ENCODE peak calls at places on chromosomes 1 and 21, in four cellular contexts. One of them, this sample, is unnamed. For H3K36me3 and H3K4me1, the result is how much of the 10 kb centered on the place peaks cover.

GRCh38 chr1:65429806-65430205 is 9.3 kb downstream of the LEPR start:
- DNase-seq in heart right ventricle: no peak
- DNase-seq in K562: no peak
- DNase-seq in suprapubic skin: no peak
- DNase-seq in this sample: no peak

GRCh38 chr1:71644997-71645396 is 564.2 kb upstream of the ZRANB2 start:
- DNase-seq in heart right ventricle: no peak
- DNase-seq in K562: no peak
- DNase-seq in suprapubic skin: no peak
- DNase-seq in this sample: no peak

GRCh38 chr1:209266590-209267172 is 316.8 kb upstream of the CAMK1G start:
- DNase-seq in K562: no peak
- DNase-seq in suprapubic skin: no peak
- DNase-seq in heart right ventricle: no peak
- DNase-seq in this sample: no peak

GRCh38 chr1:39540504-39541031 is 36.0 kb downstream of the PABPC4 start:
- DNase-seq in suprapubic skin: peak
- DNase-seq in K562: no peak
- DNase-seq in heart right ventricle: peak
- DNase-seq in this sample: peak

GRCh38 chr21:25518491-25518911 is 88.8 kb downstream of the MRPL39 start:
- DNase-seq in K562: no peak
- DNase-seq in suprapubic skin: no peak
- DNase-seq in heart right ventricle: no peak
- DNase-seq in this sample: no peak

GRCh38 chr1:174364996-174365760 is 82.6 kb upstream of the GPR52 start:
- DNase-seq in heart right ventricle: no peak
- DNase-seq in K562: no peak
- DNase-seq in suprapubic skin: no peak
- DNase-seq in this sample: no peak

GRCh38 chr1:102970496-102971078 is 137.7 kb downstream of the COL11A1 start:
- DNase-seq in heart right ventricle: no peak
- DNase-seq in suprapubic skin: no peak
- DNase-seq in K562: peak
- DNase-seq in this sample: no peak

GRCh38 chr1:64545118-64545916 is 75.4 kb downstream of the CACHD1 start:
- DNase-seq in K562: no peak
- DNase-seq in heart right ventricle: no peak
- DNase-seq in suprapubic skin: no peak
- DNase-seq in this sample: no peak

GRCh38 chr1:154607748-154608521 is at the start of gene ADAR:
- DNase-seq in K562: peak
- DNase-seq in suprapubic skin: peak
- DNase-seq in heart right ventricle: peak
- DNase-seq in this sample: peak

GRCh38 chr1:8055973-8056372 is 29.9 kb upstream of the ERRFI1 start:
- DNase-seq in K562: no peak
- DNase-seq in suprapubic skin: no peak
- DNase-seq in heart right ventricle: no peak
- DNase-seq in this sample: no peak

GRCh38 chr21:29056005-29056404 is 17.4 kb downstream of the CCT8 start:
- DNase-seq in heart right ventricle: no peak
- DNase-seq in suprapubic skin: no peak
- DNase-seq in K562: no peak
- DNase-seq in this sample: no peak

GRCh38 chr1:180489313-180489712 is 13.1 kb downstream of the ACBD6 start:
- DNase-seq in suprapubic skin: no peak
- DNase-seq in K562: no peak
- DNase-seq in heart right ventricle: no peak
- DNase-seq in this sample: no peak

GRCh38 chr1:46342084-46342656 is 1.6 kb downstream of the NSUN4 start:
- DNase-seq in heart right ventricle: no peak
- DNase-seq in K562: peak
- DNase-seq in suprapubic skin: no peak
- DNase-seq in this sample: no peak

GRCh38 chr1:46300673-46301405 is 2.6 kb downstream of the LRRC41 start:
- DNase-seq in heart right ventricle: no peak
- DNase-seq in K562: no peak
- DNase-seq in suprapubic skin: no peak
- DNase-seq in this sample: no peak

GRCh38 chr1:42422672-42423236 is 33.1 kb downstream of the ZMYND12 start:
- DNase-seq in K562: no peak
- DNase-seq in heart right ventricle: peak
- DNase-seq in suprapubic skin: no peak
- DNase-seq in this sample: no peak

GRCh38 chr1:10252508-10252907 is 42.1 kb downstream of the KIF1B start:
- DNase-seq in suprapubic skin: no peak
- DNase-seq in heart right ventricle: no peak
- DNase-seq in K562: no peak
- DNase-seq in this sample: no peak

GRCh38 chr1:227038401-227038800 is 98.3 kb downstream of the COQ8A start:
- DNase-seq in heart right ventricle: no peak
- DNase-seq in K562: no peak
- DNase-seq in suprapubic skin: no peak
- DNase-seq in this sample: no peak

GRCh38 chr1:172708452-172708851 is 49.5 kb downstream of the FASLG start:
- DNase-seq in suprapubic skin: no peak
- DNase-seq in K562: no peak
- DNase-seq in heart right ventricle: no peak
- DNase-seq in this sample: no peak

GRCh38 chr1:61139324-61140055 is 57.1 kb downstream of the NFIA start:
- DNase-seq in heart right ventricle: no peak
- DNase-seq in K562: no peak
- DNase-seq in suprapubic skin: no peak
- DNase-seq in this sample: no peak

GRCh38 chr1:54401799-54402198 is 4.4 kb downstream of the SSBP3 start:
- DNase-seq in heart right ventricle: no peak
- DNase-seq in suprapubic skin: no peak
- DNase-seq in K562: no peak
- DNase-seq in this sample: no peak

GRCh38 chr1:241722984-241723383 is 70.9 kb downstream of the WDR64 start:
- DNase-seq in K562: no peak
- DNase-seq in heart right ventricle: no peak
- DNase-seq in suprapubic skin: no peak
- DNase-seq in this sample: no peak

GRCh38 chr1:206923009-206923960 is 1.5 kb upstream of the FCMR start:
- DNase-seq in heart right ventricle: no peak
- DNase-seq in suprapubic skin: no peak
- DNase-seq in K562: no peak
- DNase-seq in this sample: no peak

GRCh38 chr1:174940776-174941175 is 59.0 kb upstream of the CACYBP start:
- DNase-seq in heart right ventricle: no peak
- DNase-seq in K562: no peak
- DNase-seq in suprapubic skin: no peak
- DNase-seq in this sample: no peak

GRCh38 chr1:6271001-6271400 is 10.1 kb upstream of the GPR153 start:
- DNase-seq in K562: no peak
- DNase-seq in heart right ventricle: no peak
- DNase-seq in suprapubic skin: no peak
- DNase-seq in this sample: no peak

GRCh38 chr1:211155040-211155439 is 21.1 kb upstream of the KCNH1 start:
- DNase-seq in K562: no peak
- DNase-seq in suprapubic skin: no peak
- DNase-seq in heart right ventricle: no peak
- DNase-seq in this sample: no peak

GRCh38 chr1:8373547-8374270 is 55.8 kb downstream of the SLC45A1 start:
- DNase-seq in K562: no peak
- DNase-seq in heart right ventricle: peak
- DNase-seq in suprapubic skin: no peak
- DNase-seq in this sample: peak

GRCh38 chr1:203537806-203538464 is 44.0 kb downstream of the OPTC start:
- DNase-seq in heart right ventricle: no peak
- DNase-seq in suprapubic skin: no peak
- DNase-seq in K562: no peak
- DNase-seq in this sample: peak

GRCh38 chr1:112260699-112261098 is 135.3 kb upstream of the CTTNBP2NL start:
- DNase-seq in K562: no peak
- DNase-seq in heart right ventricle: no peak
- DNase-seq in suprapubic skin: no peak
- DNase-seq in this sample: no peak

GRCh38 chr1:219990782-219991510 is 55.4 kb downstream of the EPRS1 start:
- DNase-seq in heart right ventricle: no peak
- DNase-seq in suprapubic skin: no peak
- DNase-seq in K562: peak
- DNase-seq in this sample: no peak

GRCh38 chr21:29217818-29218252 is 80.9 kb upstream of the BACH1 start:
- DNase-seq in K562: no peak
- DNase-seq in suprapubic skin: no peak
- DNase-seq in heart right ventricle: no peak
- DNase-seq in this sample: no peak

GRCh38 chr1:230591676-230592075 is 50.6 kb upstream of the COG2 start:
- DNase-seq in suprapubic skin: no peak
- DNase-seq in heart right ventricle: no peak
- DNase-seq in K562: no peak
- DNase-seq in this sample: no peak

GRCh38 chr1:230596306-230596705 is 46.0 kb upstream of the COG2 start:
- DNase-seq in heart right ventricle: no peak
- DNase-seq in K562: no peak
- DNase-seq in suprapubic skin: no peak
- DNase-seq in this sample: no peak

GRCh38 chr1:230589951-230590350 is 52.3 kb upstream of the COG2 start:
- DNase-seq in K562: no peak
- DNase-seq in suprapubic skin: no peak
- DNase-seq in heart right ventricle: no peak
- DNase-seq in this sample: no peak

GRCh38 chr1:230594374-230594773 is 47.9 kb upstream of the COG2 start:
- DNase-seq in K562: no peak
- DNase-seq in heart right ventricle: no peak
- DNase-seq in suprapubic skin: no peak
- DNase-seq in this sample: no peak

GRCh38 chr1:230592848-230593247 is 49.4 kb upstream of the COG2 start:
- DNase-seq in suprapubic skin: no peak
- DNase-seq in K562: no peak
- DNase-seq in heart right ventricle: no peak
- DNase-seq in this sample: no peak
- H3K36me3 ChIP-seq in suprapubic skin: under half
- H3K36me3 ChIP-seq in K562: under half
- H3K36me3 ChIP-seq in heart right ventricle: under half
- H3K36me3 ChIP-seq in this sample: under half

GRCh38 chr21:43193651-43194302 is 25.0 kb downstream of the CRYAA start:
- DNase-seq in suprapubic skin: peak
- DNase-seq in heart right ventricle: peak
- DNase-seq in K562: no peak
- DNase-seq in this sample: no peak
- TF ChIP-seq CTCF in suprapubic skin: no peak
- TF ChIP-seq CTCF in heart right ventricle: no peak
- TF ChIP-seq CTCF in K562: no peak
- TF ChIP-seq CTCF in this sample: no peak

DNA sequence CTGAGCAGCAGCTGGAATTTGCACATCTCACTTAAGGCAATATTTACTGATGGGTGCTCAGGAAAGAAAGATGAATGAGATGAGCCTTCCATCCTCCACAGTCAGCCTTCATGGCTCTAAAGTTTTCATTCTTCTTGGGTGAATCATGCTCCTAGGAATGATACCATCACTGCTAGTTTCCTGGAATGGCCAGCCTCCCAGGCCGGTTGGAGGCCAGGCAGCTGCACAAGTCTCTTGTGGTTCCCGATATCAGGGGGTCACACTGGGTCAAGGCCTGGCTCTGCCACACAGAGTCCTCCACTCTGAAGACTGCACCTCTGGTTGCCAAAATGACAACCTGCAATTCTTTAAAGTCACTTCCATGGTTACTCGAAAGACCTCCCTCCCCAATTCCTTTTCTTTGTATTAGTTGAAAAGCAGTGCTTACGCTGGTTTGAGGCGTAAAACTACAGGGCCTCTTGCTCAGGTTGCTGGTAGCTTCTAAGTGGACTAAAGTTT is 46.2 kb upstream of the PALMD start:
- DNase-seq in K562: peak
- DNase-seq in suprapubic skin: no peak
- DNase-seq in heart right ventricle: peak
- DNase-seq in this sample: peak
- H3K4me1 ChIP-seq in K562: under half
- H3K4me1 ChIP-seq in suprapubic skin: under half
- H3K4me1 ChIP-seq in heart right ventricle: under half
- H3K4me1 ChIP-seq in this sample: under half

GRCh38 chr1:236862231-236862591 is 67.1 kb downstream of the MTR start:
- DNase-seq in K562: no peak
- DNase-seq in heart right ventricle: no peak
- DNase-seq in suprapubic skin: no peak
- DNase-seq in this sample: no peak

GRCh38 chr1:236860674-236861073 is 65.6 kb downstream of the MTR start:
- DNase-seq in K562: no peak
- DNase-seq in suprapubic skin: no peak
- DNase-seq in heart right ventricle: no peak
- DNase-seq in this sample: no peak

GRCh38 chr1:236860096-236860495 is 65.0 kb downstream of the MTR start:
- DNase-seq in heart right ventricle: no peak
- DNase-seq in K562: no peak
- DNase-seq in suprapubic skin: no peak
- DNase-seq in this sample: no peak

GRCh38 chr1:236862615-236863211 is 67.6 kb downstream of the MTR start:
- DNase-seq in suprapubic skin: no peak
- DNase-seq in heart right ventricle: no peak
- DNase-seq in K562: no peak
- DNase-seq in this sample: no peak

DNA sequence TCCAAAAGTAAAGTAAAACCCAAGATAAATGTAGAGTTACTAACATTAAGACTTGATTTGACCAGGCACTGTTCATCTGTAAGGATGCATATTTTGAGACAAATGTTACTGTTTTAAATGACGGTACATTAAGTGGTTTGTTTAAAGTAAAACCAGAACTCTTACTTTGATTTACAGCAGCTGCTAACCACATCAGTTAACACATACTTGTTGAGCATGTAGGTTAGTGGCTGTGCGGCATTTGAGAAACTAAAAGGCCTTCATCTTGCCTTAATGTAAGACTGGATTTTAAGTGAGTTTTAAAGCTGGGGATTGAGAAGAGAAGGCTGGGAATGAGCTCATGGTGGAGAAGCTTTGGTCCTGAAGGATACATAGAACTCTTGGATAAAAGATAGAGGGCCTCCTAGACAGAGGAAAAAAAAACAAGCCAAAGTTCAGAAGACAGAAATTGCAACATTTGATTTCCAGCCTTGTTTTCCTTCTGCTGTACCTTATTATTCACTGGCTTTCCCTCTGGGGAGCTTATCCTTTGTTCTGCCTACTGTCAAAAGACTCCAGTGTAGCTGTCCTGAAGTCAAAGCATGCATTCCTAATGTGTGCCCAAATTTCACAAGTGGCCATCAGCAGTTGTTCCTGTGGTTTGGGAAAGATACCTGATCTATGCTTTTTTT is 66.6 kb downstream of the MTR start:
- DNase-seq in suprapubic skin: no peak
- DNase-seq in heart right ventricle: no peak
- DNase-seq in K562: no peak
- DNase-seq in this sample: no peak
- H3K36me3 ChIP-seq in suprapubic skin: half or more
- H3K36me3 ChIP-seq in heart right ventricle: under half
- H3K36me3 ChIP-seq in K562: half or more
- H3K36me3 ChIP-seq in this sample: under half